ENCODE peak calls at places on chromosomes 6 and 20, in seven cellular contexts. I is HFF-Myc; C is cardiac fibroblast; V is GM12865; Y is dorsolateral prefrontal cortex; J is CD4-positive, alpha-beta T cell; M is Calu3. K is an unnamed sample.

GRCh38 chr6:17580518-17581048 is 19.5 kb upstream of the FAM8A1 start:
- DNase-seq in I (no peak), C (peak), V (no peak), Y (no peak), J (peak), M (peak), K (peak)

GRCh38 chr6:40960784-40961430 is 78.1 kb downstream of the UNC5CL start:
- DNase-seq in I (no peak), C (no peak), V (no peak), Y (no peak), J (no peak), M (no peak), K (no peak)

GRCh38 chr6:43937236-43938177 is 167.5 kb downstream of the VEGFA start:
- DNase-seq in I (no peak), C (no peak), V (no peak), Y (no peak), J (no peak), M (no peak), K (no peak)

GRCh38 chr6:16206595-16207037 is 31.8 kb upstream of the GMPR start:
- DNase-seq in I (peak), C (peak), V (peak), Y (no peak), J (peak), M (peak), K (peak)

GRCh38 chr20:29878281-29878741 is 1379.2 kb upstream of the DEFB115 start:
- DNase-seq in I (no peak), C (peak), V (peak), Y (no peak), J (no peak), M (no peak), K (peak)

GRCh38 chr6:139778688-139779087 is 404.2 kb upstream of the CITED2 start:
- DNase-seq in I (no peak), C (peak), V (no peak), Y (no peak), J (no peak), M (no peak), K (no peak)

GRCh38 chr6:16184129-16184528 is 54.3 kb upstream of the GMPR start:
- DNase-seq in I (no peak), C (peak), V (peak), Y (no peak), J (no peak), M (peak), K (peak)

GRCh38 chr6:27752038-27752885 is 159.9 kb downstream of the OR2B2 start:
- DNase-seq in I (peak), C (peak), V (peak), Y (no peak), J (peak), M (peak), K (peak)

GRCh38 chr6:9690388-9690787 is 724.5 kb downstream of the TFAP2A start:
- DNase-seq in I (no peak), C (no peak), V (no peak), Y (no peak), J (no peak), M (no peak), K (no peak)

GRCh38 chr6:149863596-149863845 is 638 bp downstream of the LRP11 start:
- DNase-seq in I (no peak), C (no peak), V (no peak), Y (no peak), J (no peak), M (no peak), K (no peak)

GRCh38 chr20:61789329-61789728 is 276.4 kb downstream of the TAF4 start:
- DNase-seq in I (no peak), C (no peak), V (no peak), Y (no peak), J (no peak), M (no peak), K (no peak)

DNA sequence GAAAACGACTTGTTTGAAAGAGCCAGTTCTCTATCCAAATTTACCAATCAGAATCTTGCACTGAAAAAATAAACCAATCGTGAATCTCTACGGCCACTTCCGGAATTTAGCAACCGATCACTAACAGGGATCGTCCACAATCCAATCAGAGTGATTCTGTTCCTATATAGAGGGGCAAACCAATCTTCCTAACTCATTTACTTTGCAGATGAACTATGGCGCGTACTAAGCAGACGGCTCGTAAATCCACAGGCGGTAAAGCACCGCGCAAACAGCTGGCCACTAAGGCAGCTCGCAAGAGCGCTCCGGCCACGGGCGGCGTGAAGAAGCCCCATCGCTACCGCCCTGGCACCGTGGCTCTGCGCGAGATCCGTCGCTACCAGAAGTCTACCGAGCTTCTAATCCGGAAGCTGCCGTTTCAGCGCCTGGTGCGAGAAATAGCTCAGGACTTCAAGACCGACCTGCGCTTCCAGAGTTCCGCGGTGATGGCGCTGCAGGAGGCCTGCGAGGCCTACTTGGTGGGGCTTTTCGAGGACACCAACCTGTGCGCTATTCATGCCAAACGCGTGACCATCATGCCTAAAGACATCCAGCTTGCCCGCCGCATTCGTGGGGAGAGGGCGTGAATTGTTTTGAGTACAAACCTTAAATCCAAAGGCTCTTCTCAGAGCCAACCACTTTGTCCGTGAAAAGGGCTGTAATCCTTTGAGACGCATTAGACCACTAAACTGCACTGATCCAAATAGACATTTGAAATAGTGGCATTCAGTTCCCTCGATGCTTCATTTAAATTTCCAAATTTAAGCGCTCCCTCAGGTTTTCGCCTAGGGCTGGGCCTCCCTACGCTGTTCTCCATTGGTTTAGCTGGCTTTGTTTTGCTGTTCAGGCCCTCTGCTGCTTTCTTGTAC is 138.0 kb downstream of the HFE start:
- DNase-seq in I (peak), C (peak), V (peak), Y (no peak), J (no peak), M (no peak), K (no peak)
- TF ChIP-seq CTCF in I (peak), C (no peak), V (no peak), Y (no peak), J (no peak), M (no peak), K (no peak)

GRCh38 chr20:38791940-38792339 is 13.6 kb upstream of the PPP1R16B start:
- DNase-seq in I (no peak), C (no peak), V (no peak), Y (no peak), J (no peak), M (no peak), K (no peak)
- TF ChIP-seq CTCF in I (no peak), C (no peak), V (no peak), Y (no peak), J (no peak), M (no peak), K (no peak)

DNA sequence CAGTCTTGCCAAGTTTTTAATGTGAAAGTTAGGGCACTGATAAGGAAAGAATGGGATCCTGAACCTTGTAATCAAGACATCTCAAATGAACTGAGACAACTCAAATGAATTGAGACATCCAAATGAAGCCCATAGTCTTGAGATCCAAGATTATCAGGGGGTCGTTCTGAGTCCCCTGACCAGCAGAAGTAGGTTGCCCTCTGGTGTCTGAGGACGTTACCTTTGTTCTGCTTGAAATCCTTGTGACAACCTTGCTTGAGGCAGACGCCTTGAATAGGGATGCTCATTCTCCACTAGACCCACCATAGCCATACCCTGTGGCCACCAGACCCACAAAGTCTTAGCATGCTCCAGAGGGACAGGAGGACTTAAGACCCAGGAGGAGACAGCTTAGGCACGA is 37.7 kb downstream of the ZBTB9 start:
- DNase-seq in I (no peak), C (no peak), V (peak), Y (no peak), J (no peak), M (no peak), K (no peak)
- TF ChIP-seq CTCF in I (no peak), C (no peak), V (peak), Y (no peak), J (no peak), M (no peak), K (no peak)

DNA sequence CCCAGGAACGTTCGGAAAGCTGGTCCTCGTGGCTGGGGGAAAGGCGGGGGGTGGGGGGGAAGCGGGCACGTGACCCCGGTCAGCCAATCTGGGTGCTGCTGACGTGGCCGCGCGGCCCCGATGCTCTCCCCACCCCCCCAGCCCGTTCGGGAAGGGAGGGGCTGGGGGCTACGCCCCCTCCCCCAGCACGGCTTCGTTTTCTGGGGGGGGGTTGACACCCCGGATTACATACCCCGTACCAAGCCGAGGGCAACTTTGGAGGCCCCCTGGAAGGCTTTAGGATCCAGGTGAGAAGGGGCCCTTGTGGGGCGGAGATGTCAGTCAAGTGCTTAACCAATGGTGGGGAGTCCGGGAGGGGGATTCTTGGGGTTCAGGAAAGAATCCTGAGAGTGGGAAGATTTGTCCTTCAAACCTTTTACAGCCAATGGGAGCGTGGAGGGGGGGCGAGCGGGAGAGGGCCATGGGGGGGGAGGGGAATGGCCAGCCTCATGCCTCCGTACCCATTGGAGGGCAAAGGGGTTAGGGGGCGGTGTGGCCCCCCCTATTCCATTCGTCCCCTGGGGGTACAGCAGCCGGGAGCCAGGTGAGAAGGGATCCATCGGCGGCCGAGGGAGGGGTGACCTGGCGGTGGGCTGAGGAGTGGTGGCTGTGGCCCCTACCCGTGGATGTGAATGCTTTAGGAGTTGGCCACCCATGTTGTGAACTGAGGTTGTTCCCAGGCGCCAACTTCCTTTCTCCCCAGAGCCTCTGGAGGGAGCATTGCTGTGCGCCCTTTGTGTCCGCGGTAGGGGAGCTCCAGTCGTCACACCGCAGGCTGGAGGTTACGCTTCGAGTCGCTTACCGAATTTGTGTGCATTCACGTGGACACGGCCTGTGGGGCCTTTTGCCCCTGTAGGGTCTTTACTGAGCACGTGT is 633 bp downstream of the BRD2 start:
- DNase-seq in I (peak), C (peak), V (peak), Y (peak), J (peak), M (peak), K (peak)
- TF ChIP-seq CTCF in I (peak), C (peak), V (no peak), Y (peak), J (no peak), M (no peak), K (no peak)

GRCh38 chr6:63351995-63352586 is 32.3 kb upstream of the LGSN start:
- DNase-seq in I (peak), C (peak), V (peak), Y (no peak), J (no peak), M (no peak), K (peak)
- TF ChIP-seq CTCF in I (peak), C (peak), V (peak), Y (peak), J (no peak), M (no peak), K (peak)

K was measured in GM13976.